ENCODE peak calls at places on chromosomes 6 and 20, in five cellular contexts. One of them, this sample, is unnamed.

GRCh38 chr6:104572901-104573300 is 286.8 kb downstream of the HACE1 start:
- DNase-seq in psoas muscle: no peak
- DNase-seq in DND-41: no peak
- DNase-seq in OCI-LY7: no peak
- DNase-seq in left lung: no peak
- DNase-seq in this sample: no peak

GRCh38 chr6:35178932-35179832 is 34.6 kb upstream of the SCUBE3 start:
- DNase-seq in psoas muscle: no peak
- DNase-seq in left lung: no peak
- DNase-seq in OCI-LY7: peak; percentile 9
- DNase-seq in DND-41: no peak
- DNase-seq in this sample: no peak

GRCh38 chr20:48695255-48695654 is 132.5 kb downstream of the PREX1 start:
- DNase-seq in DND-41: no peak
- DNase-seq in left lung: no peak
- DNase-seq in OCI-LY7: no peak
- DNase-seq in psoas muscle: no peak
- DNase-seq in this sample: no peak

GRCh38 chr20:36866681-36867485 is 9.1 kb upstream of the TLDC2 start:
- DNase-seq in DND-41: no peak
- DNase-seq in psoas muscle: no peak
- DNase-seq in OCI-LY7: peak; percentile 37
- DNase-seq in left lung: no peak
- DNase-seq in this sample: no peak

GRCh38 chr20:3786126-3786484 is 435 bp downstream of the CENPB start:
- DNase-seq in OCI-LY7: no peak
- DNase-seq in psoas muscle: peak; percentile 81
- DNase-seq in DND-41: peak; percentile 60
- DNase-seq in left lung: no peak
- DNase-seq in this sample: no peak

GRCh38 chr6:137247724-137248123 is 28.5 kb upstream of the IFNGR1 start:
- DNase-seq in OCI-LY7: no peak
- DNase-seq in left lung: no peak
- DNase-seq in psoas muscle: no peak
- DNase-seq in DND-41: no peak
- DNase-seq in this sample: no peak

GRCh38 chr20:19354950-19355349 is 142.5 kb downstream of the SLC24A3 start:
- DNase-seq in psoas muscle: no peak
- DNase-seq in DND-41: no peak
- DNase-seq in left lung: no peak
- DNase-seq in OCI-LY7: no peak
- DNase-seq in this sample: no peak

GRCh38 chr6:84408028-84408427 is 180.6 kb upstream of the CEP162 start:
- DNase-seq in left lung: no peak
- DNase-seq in OCI-LY7: no peak
- DNase-seq in psoas muscle: no peak
- DNase-seq in DND-41: no peak
- DNase-seq in this sample: no peak

GRCh38 chr20:33372993-33373441 is 28.3 kb downstream of the CDK5RAP1 start:
- DNase-seq in OCI-LY7: no peak
- DNase-seq in psoas muscle: no peak
- DNase-seq in left lung: no peak
- DNase-seq in DND-41: no peak
- DNase-seq in this sample: peak; percentile 32

GRCh38 chr20:891121-892080 is 24.7 kb downstream of the ANGPT4 start:
- DNase-seq in psoas muscle: peak; percentile 87
- DNase-seq in DND-41: no peak
- DNase-seq in left lung: no peak
- DNase-seq in OCI-LY7: no peak
- DNase-seq in this sample: no peak

DNA sequence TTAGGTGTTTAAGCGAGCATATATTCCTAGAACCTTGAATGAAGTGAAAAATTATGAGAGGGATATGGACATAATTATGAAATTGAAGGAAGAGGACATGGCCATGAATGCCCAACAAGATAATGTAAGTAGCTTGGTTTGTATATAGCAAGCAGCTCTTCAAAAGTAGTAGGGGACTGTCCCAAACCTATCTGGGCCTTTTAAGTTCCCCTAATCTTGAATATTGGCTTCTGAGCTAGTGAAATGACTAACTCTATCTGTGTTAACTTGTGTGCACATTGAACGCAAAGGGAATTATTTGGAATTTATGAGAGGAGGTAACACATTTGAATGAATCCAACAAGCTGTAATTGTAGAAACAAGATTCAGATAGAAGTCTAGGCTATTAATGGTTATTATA is 21.7 kb downstream of the RIOK1 start:
- DNase-seq in DND-41: no peak
- DNase-seq in psoas muscle: no peak
- DNase-seq in OCI-LY7: no peak
- DNase-seq in left lung: no peak
- DNase-seq in this sample: no peak
- H3K36me3 ChIP-seq in DND-41: peaks cover 92% of the 10 kb centered on the region
- H3K36me3 ChIP-seq in psoas muscle: peaks cover 30% of the 10 kb centered on the region
- H3K36me3 ChIP-seq in OCI-LY7: peaks cover 93% of the 10 kb centered on the region
- H3K36me3 ChIP-seq in left lung: peaks cover 97% of the 10 kb centered on the region
- H3K36me3 ChIP-seq in this sample: peaks cover 7% of the 10 kb centered on the region

DNA sequence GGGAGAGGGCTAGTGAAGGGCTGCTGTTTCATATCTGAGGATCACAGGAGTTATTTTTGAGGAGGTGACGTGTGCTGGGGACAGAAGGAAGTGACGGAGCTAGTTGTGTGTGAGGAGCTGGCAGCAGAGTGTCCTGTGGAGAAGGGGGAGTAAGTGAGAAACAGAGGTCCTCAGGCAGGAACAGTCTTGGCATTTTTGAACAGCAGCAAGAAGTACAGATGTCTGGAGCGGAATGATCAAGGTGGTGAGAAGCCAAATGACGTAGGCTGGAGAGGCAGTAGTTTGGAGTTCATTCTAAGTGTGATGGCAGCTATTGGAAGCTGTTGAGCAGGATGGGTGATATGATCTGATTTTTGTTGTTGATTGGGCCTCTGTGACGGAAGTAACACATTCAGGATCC is 52.3 kb downstream of the SOBP start:
- DNase-seq in DND-41: no peak
- DNase-seq in psoas muscle: peak; percentile 58
- DNase-seq in left lung: no peak
- DNase-seq in OCI-LY7: no peak
- DNase-seq in this sample: no peak
- H3K36me3 ChIP-seq in DND-41: no peaks in the 10 kb centered on the region
- H3K36me3 ChIP-seq in psoas muscle: no peaks in the 10 kb centered on the region
- H3K36me3 ChIP-seq in left lung: no peaks in the 10 kb centered on the region
- H3K36me3 ChIP-seq in OCI-LY7: peaks cover 88% of the 10 kb centered on the region
- H3K36me3 ChIP-seq in this sample: no peaks in the 10 kb centered on the region

DNA sequence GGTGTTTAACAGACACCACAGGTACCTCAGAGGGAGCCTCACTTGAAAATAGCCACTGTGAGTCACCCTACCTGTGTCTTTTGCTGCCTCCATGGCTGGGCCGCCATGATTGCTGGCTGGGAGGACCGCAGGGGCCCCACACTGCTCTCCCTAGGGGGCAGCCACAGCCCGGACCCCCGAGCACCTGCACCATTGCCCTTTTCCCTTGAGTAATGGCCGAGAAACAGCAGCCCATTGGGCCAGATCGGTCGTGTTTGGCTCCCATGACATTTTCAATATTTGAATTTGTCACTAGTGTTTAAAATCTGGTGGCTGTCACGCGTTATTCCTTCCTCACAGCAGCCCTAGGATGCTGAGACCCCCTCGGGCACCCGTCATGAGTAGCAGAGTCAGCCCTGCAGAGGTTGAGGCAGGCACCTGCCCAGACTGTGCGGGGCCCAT is 6.7 kb downstream of the ZBP1 start:
- DNase-seq in psoas muscle: peak; percentile 9
- DNase-seq in left lung: no peak
- DNase-seq in DND-41: no peak
- DNase-seq in OCI-LY7: no peak
- DNase-seq in this sample: no peak
- H3K36me3 ChIP-seq in psoas muscle: no peaks in the 10 kb centered on the region
- H3K36me3 ChIP-seq in left lung: peaks cover 4% of the 10 kb centered on the region
- H3K36me3 ChIP-seq in DND-41: no peaks in the 10 kb centered on the region
- H3K36me3 ChIP-seq in OCI-LY7: no peaks in the 10 kb centered on the region
- H3K36me3 ChIP-seq in this sample: peaks cover 24% of the 10 kb centered on the region

DNA sequence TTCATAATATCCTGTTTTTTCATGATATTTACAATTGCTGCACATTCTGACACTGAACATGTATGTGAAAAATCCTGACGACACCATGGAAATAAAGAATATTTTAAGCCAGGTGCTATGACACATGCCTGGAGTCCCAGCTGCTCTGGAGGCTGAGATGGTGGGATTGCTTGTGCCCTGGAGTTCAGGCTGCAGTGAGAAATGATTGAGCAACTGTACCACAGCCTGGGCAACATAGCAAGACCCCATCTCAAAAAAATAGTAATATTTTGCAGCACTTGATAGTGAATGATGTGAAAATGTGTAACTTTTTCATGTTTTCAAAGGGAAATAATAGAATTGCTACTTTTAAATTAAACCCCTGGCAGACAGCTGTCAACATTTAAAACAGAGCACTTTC is 137.1 kb downstream of the ADGRG6 start:
- DNase-seq in OCI-LY7: no peak
- DNase-seq in DND-41: no peak
- DNase-seq in psoas muscle: no peak
- DNase-seq in left lung: no peak
- DNase-seq in this sample: no peak
- H3K36me3 ChIP-seq in OCI-LY7: no peaks in the 10 kb centered on the region
- H3K36me3 ChIP-seq in DND-41: no peaks in the 10 kb centered on the region
- H3K36me3 ChIP-seq in psoas muscle: no peaks in the 10 kb centered on the region
- H3K36me3 ChIP-seq in left lung: peaks cover 6% of the 10 kb centered on the region
- H3K36me3 ChIP-seq in this sample: no peaks in the 10 kb centered on the region

GRCh38 chr20:41406307-41406706 is 39.7 kb upstream of the EMILIN3 start:
- DNase-seq in psoas muscle: no peak
- DNase-seq in left lung: no peak
- DNase-seq in OCI-LY7: no peak
- DNase-seq in DND-41: no peak
- DNase-seq in this sample: no peak
- H3K36me3 ChIP-seq in psoas muscle: no peaks in the 10 kb centered on the region
- H3K36me3 ChIP-seq in left lung: peaks cover 78% of the 10 kb centered on the region
- H3K36me3 ChIP-seq in OCI-LY7: peaks cover 42% of the 10 kb centered on the region
- H3K36me3 ChIP-seq in DND-41: peaks cover 88% of the 10 kb centered on the region
- H3K36me3 ChIP-seq in this sample: no peaks in the 10 kb centered on the region

GRCh38 chr20:17618673-17619013 is 48.8 kb downstream of the DSTN start:
- DNase-seq in OCI-LY7: no peak
- DNase-seq in left lung: no peak
- DNase-seq in psoas muscle: no peak
- DNase-seq in DND-41: no peak
- DNase-seq in this sample: no peak
- H3K36me3 ChIP-seq in OCI-LY7: no peaks in the 10 kb centered on the region
- H3K36me3 ChIP-seq in left lung: peaks cover 100% of the 10 kb centered on the region
- H3K36me3 ChIP-seq in psoas muscle: no peaks in the 10 kb centered on the region
- H3K36me3 ChIP-seq in DND-41: peaks cover 87% of the 10 kb centered on the region
- H3K36me3 ChIP-seq in this sample: peaks cover 25% of the 10 kb centered on the region

This sample was measured in MM.1S.